ENCODE peak calls at places on chromosomes 1 and 21, in seven cellular contexts. C is neural crest cell, D is lower leg skin, N is MV-4-11, J is left ventricle myocardium inferior, L is RPMI8226, F is fibroblast of villous mesenchyme. U is an unnamed sample.
A peak's percentile ranks its signal among the peaks of the same experiment; 100 is the strongest.

GRCh38 chr1:100277866-100278265 is 11.8 kb downstream of the RTCA start:
- DNase-seq in L (no peak), J (no peak), D (no peak), N (no peak), C (no peak), F (no peak), U (no peak)

GRCh38 chr1:185208626-185209170 is 51.7 kb downstream of the SWT1 start:
- DNase-seq in L (no peak), C (no peak), N (no peak), J (no peak), D (no peak), F (peak; percentile 77), U (no peak)

GRCh38 chr1:160077496-160077895 is 3.8 kb upstream of the KCNJ9 start:
- DNase-seq in C (no peak), D (no peak), N (peak; percentile 37), L (peak; percentile 41), F (no peak), J (no peak), U (no peak)

GRCh38 chr1:232252719-232253118 is 377.2 kb downstream of the SIPA1L2 start:
- DNase-seq in N (no peak), C (no peak), F (no peak), J (no peak), D (no peak), L (no peak), U (no peak)

GRCh38 chr21:45465611-45466329 is 60.8 kb downstream of the COL18A1 start:
- DNase-seq in L (no peak), J (peak; percentile 16), D (no peak), C (no peak), F (no peak), N (no peak), U (no peak)

GRCh38 chr1:157429841-157430240 is 122.5 kb downstream of the FCRL5 start:
- DNase-seq in N (no peak), L (no peak), C (no peak), J (no peak), D (no peak), F (peak; percentile 56), U (no peak)

GRCh38 chr1:110337704-110338199 is 1.4 kb upstream of the RBM15 start:
- DNase-seq in D (peak; percentile 28), F (no peak), J (peak; percentile 43), C (peak; percentile 30), L (peak; percentile 39), N (peak; percentile 42), U (peak; percentile 3)

GRCh38 chr1:171438441-171438840 is 46.9 kb upstream of the PRRC2C start:
- DNase-seq in N (no peak), L (peak; percentile 42), F (peak; percentile 90), C (no peak), J (peak; percentile 46), D (peak; percentile 72), U (no peak)